ENCODE peak calls at places on chromosomes 12 and 14, in six cellular contexts. Q, K, Y, P, N and I are unnamed samples.

GRCh38 chr12:106358410-106359241 is 1.1 kb downstream of the POLR3B start:
- DNase-seq in K (peak), P (peak), Q (peak), N (no peak), Y (no peak), I (peak)

GRCh38 chr12:24596768-24597388 is 352.0 kb downstream of the BCAT1 start:
- DNase-seq in P (no peak), Y (no peak), K (no peak), N (no peak), Q (peak), I (no peak)

GRCh38 chr12:109114644-109115043 is 1.7 kb upstream of the ACACB start:
- DNase-seq in Y (no peak), Q (no peak), P (no peak), N (no peak), K (no peak), I (no peak)

GRCh38 chr14:79631276-79631675 is 580.0 kb downstream of the DIO2 start:
- DNase-seq in Q (no peak), K (no peak), P (no peak), N (no peak), Y (no peak), I (no peak)

GRCh38 chr14:66568220-66568619 is 60.3 kb downstream of the GPHN start:
- DNase-seq in N (no peak), K (no peak), P (no peak), Q (no peak), Y (no peak), I (no peak)

GRCh38 chr14:54537651-54538050 is 27.9 kb downstream of the CGRRF1 start:
- DNase-seq in Q (no peak), K (no peak), N (no peak), P (no peak), Y (no peak), I (no peak)

GRCh38 chr12:114955414-114956014 is 271.5 kb upstream of the TBX3 start:
- DNase-seq in P (no peak), Q (no peak), Y (no peak), N (no peak), K (no peak), I (no peak)

GRCh38 chr14:81394739-81395138 is 5.4 kb downstream of the STON2 start:
- DNase-seq in Q (no peak), Y (no peak), K (no peak), N (no peak), P (no peak), I (no peak)

GRCh38 chr14:60563113-60563512 is 54.2 kb downstream of the SIX6 start:
- DNase-seq in N (no peak), Q (no peak), K (no peak), P (no peak), Y (no peak), I (no peak)

GRCh38 chr14:71193663-71194062 is 286.4 kb downstream of the PCNX1 start:
- DNase-seq in K (no peak), P (no peak), Y (no peak), N (no peak), Q (no peak), I (no peak)

GRCh38 chr12:6688543-6688999 is 604 bp downstream of the ZNF384 start:
- DNase-seq in Y (peak), N (peak), Q (peak), P (peak), K (peak), I (peak)

GRCh38 chr12:6691473-6691872 is 2.3 kb upstream of the ZNF384 start:
- DNase-seq in K (no peak), N (no peak), Q (no peak), Y (no peak), P (peak), I (no peak)

GRCh38 chr12:6685814-6686213 is 3.4 kb downstream of the ZNF384 start:
- DNase-seq in Y (no peak), K (no peak), Q (no peak), N (no peak), P (no peak), I (no peak)

GRCh38 chr12:6692888-6693287 is 3.7 kb upstream of the ZNF384 start:
- DNase-seq in N (no peak), Y (no peak), K (no peak), P (no peak), Q (no peak), I (no peak)

GRCh38 chr12:6689000-6689882 is at the start of gene ZNF384:
- DNase-seq in N (peak), P (peak), Y (peak), Q (peak), K (peak), I (peak)
- TF ChIP-seq EP300 in N (peak), P (no peak), Y (no peak), Q (no peak), K (no peak), I (no peak)

GRCh38 chr14:22509036-22509709 is 79.9 kb downstream of the DAD1 start:
- DNase-seq in Q (no peak), N (no peak), P (no peak), K (no peak), Y (no peak), I (no peak)
- TF ChIP-seq POLR2A in Q (no peak), N (no peak), P (no peak), K (no peak), Y (no peak), I (no peak)

GRCh38 chr12:69396963-69397362 is 37.4 kb downstream of the YEATS4 start:
- DNase-seq in P (no peak), Q (no peak), Y (no peak), K (no peak), N (no peak), I (no peak)
- TF ChIP-seq EP300 in P (no peak), Q (no peak), Y (no peak), K (no peak), N (no peak), I (no peak)

DNA sequence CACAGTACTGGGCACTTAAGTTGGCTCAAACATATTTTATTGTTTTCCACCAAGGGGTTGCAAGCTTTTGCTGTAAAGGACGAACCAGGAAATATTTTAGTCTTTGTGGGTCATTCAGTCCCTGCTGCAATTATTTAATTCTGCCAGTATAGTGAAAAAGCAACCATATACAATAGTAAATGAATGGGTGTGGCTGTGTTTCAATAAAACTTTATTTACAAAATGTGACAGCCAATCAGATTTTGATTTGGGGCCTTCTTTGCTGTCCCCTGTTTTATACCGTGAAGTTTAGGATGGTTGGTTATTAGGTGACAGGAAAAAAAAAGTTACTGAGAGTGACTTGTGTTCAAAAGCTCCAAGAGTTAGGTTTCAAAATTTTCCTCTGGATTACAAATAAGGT is 956.4 kb downstream of the AACS start:
- DNase-seq in P (no peak), K (no peak), N (no peak), Y (no peak), Q (no peak), I (no peak)
- TF ChIP-seq POLR2A in P (no peak), K (no peak), N (no peak), Y (no peak), Q (no peak), I (no peak)

GRCh38 chr12:118946256-118946655 is 35.1 kb upstream of the SRRM4 start:
- DNase-seq in P (no peak), N (no peak), Y (no peak), Q (no peak), K (no peak), I (no peak)
- TF ChIP-seq EP300 in P (no peak), N (no peak), Y (no peak), Q (no peak), K (no peak), I (no peak)

DNA sequence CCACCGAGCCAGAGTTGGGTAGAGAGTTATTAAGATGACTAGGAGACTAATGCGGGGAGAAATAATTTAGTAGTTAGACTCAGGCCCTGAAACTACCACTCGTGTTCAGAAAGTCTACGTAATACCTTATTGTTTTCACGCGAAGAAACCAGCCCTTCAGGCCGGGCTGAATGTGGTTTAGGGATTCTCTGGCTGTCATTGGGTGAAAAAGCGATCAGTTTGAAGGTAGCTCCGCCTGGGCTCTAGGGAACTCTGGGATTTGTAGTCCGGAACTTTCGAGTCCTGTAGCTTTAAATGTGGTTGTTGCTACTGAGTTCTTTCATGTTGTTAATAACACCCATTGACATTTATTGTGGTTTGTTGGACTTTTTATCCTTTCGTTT is 549 bp upstream of the WDR89 start:
- DNase-seq in K (peak), P (peak), Y (peak), N (peak), Q (peak), I (peak)
- TF ChIP-seq POLR2A in K (no peak), P (peak), Y (no peak), N (no peak), Q (no peak), I (no peak)

GRCh38 chr14:100769035-100769939 is 42.6 kb downstream of the DLK1 start:
- DNase-seq in K (no peak), N (no peak), Q (no peak), P (peak), Y (peak), I (no peak)

GRCh38 chr14:100770605-100771120 is 44.0 kb downstream of the DLK1 start:
- DNase-seq in Q (no peak), N (no peak), K (no peak), Y (no peak), P (no peak), I (no peak)

GRCh38 chr14:100770046-100770445 is 43.4 kb downstream of the DLK1 start:
- DNase-seq in Y (no peak), Q (no peak), N (no peak), K (no peak), P (no peak), I (no peak)

GRCh38 chr14:100772607-100773165 is 46.0 kb downstream of the DLK1 start:
- DNase-seq in Q (no peak), P (no peak), Y (no peak), N (no peak), K (peak), I (no peak)

DNA sequence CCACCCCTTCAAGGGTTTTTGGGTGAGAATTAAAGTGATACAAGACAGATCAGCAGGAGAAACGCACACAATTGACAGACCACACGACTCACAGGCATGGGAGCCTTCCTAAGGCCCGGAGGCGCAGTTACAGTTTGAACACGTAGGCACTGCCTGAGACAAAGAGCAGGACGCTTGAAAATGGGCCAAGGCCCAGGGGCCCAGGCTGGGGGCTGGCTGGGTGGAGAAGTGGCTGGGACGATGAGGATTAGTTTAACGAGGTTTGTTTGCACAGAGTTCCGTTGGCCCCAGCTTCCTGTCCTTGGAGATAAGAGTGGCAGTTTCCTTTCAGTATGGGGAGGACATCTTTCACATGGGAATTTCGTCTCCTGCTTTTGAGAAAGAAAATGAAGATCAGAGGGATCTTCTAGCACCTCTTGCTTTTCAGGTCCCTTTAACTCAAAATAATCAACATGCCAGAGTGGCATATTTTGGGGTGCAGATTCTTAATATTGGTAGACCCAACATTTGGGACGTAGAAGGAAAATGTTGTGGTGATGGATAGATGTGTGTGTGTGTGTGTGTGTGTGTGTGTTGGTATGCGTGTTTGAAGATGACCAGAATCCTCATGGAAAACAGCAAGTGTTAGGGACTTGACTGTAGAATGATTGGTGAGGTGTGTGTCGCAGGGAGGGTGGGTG is 44.6 kb downstream of the DLK1 start:
- DNase-seq in N (no peak), Q (no peak), Y (no peak), P (no peak), K (no peak), I (no peak)
- TF ChIP-seq EP300 in N (no peak), Q (no peak), Y (no peak), P (no peak), K (no peak), I (no peak)

DNA sequence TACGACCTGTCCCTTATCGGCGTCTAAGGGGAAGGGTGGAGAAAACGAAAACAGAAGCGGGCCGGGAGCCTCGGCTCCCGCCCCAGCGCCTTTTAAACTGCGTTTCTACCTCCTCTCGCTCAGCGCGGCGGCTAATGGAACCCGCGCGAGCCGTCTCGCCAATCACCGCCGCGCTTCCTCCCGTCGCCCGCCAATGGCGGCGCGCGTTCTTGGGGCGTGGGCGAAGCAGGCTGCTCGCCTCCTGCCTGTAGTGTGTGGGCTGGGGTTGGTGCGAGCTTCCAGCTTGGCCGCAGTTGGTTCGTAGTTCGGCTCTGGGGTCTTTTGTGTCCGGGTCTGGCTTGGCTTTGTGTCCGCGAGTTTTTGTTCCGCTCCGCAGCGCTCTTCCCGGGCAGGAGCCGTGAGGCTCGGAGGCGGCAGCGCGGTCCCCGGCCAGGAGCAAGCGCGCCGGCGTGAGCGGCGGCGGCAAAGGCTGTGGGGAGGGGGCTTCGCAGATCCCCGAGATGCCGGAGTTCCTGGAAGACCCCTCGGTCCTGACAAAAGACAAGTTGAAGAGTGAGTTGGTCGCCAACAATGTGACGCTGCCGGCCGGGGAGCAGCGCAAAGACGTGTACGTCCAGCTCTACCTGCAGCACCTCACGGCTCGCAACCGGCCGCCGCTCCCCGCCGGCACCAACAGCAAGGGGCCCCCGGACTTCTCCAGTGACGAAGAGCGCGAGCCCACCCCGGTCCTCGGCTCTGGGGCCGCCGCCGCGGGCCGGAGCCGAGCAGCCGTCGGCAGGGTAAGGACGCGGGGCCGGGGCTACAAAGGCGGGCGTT is at the start of gene TMPO:
- DNase-seq in Q (peak), Y (peak), P (peak), K (peak), N (peak), I (peak)
- TF ChIP-seq POLR2A in Q (peak), Y (peak), P (peak), K (peak), N (peak), I (no peak)

DNA sequence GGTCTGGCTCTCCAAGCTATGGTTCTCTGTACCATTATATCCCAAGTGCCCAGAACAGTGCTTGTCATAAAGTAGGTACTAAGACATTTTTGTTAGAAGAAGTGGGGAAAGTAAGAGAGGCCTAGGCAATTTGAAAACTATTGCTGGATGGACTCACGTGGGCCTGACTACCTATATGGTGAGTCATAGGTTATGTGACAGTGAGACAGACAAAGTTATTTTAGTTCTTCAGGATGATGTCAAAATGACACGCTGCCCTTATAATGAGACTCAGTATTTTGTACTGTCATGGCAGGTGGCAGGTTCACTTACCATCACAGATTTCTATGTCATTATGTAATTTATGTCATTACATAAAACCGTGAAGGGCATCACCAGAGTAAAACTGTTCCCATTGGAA is 53.1 kb downstream of the PARP11 start:
- DNase-seq in K (no peak), Q (no peak), Y (no peak), N (no peak), P (no peak), I (no peak)
- TF ChIP-seq EP300 in K (no peak), Q (no peak), Y (no peak), N (no peak), P (no peak), I (no peak)